ENCODE peak calls at places on chromosomes 6 and 20, in six cellular contexts. X is B cell; C is CD4-positive, CD25-positive, alpha-beta regulatory T cell; G is stimulated activated naive CD8-positive, alpha-beta T cell treated with anti-CD3 and anti-CD28 coated beads, Interleukin-15, Interleukin-2, amounts not matched to agents 100 U/mL and 50 U/mL, for 24 hours; D is fibroblast of the aortic adventitia; M is HTR-8/SVneo. B is an unnamed sample.
A peak's percentile ranks its signal among the peaks of the same experiment; 100 is the strongest.

GRCh38 chr6:101614774-101615173 is 221.3 kb downstream of the GRIK2 start:
- DNase-seq in D (peak; percentile 44), M (no peak), C (no peak), G (no peak), X (no peak), B (no peak)

GRCh38 chr20:1811621-1812498 is 83.3 kb upstream of the SIRPA start:
- DNase-seq in M (no peak), C (no peak), X (no peak), D (no peak), G (no peak), B (no peak)

GRCh38 chr6:32609731-32610640 is 20.3 kb upstream of the HLA-DRB1 start:
- DNase-seq in X (peak; percentile 43), D (peak; percentile 95), M (peak; percentile 93), C (peak; percentile 70), G (peak; percentile 43), B (no peak)

GRCh38 chr6:135605278-135605790 is 107.8 kb upstream of the AHI1 start:
- DNase-seq in G (no peak), M (no peak), D (no peak), X (no peak), C (no peak), B (no peak)

GRCh38 chr20:48691523-48691922 is 136.3 kb downstream of the PREX1 start:
- DNase-seq in C (no peak), M (no peak), D (no peak), X (no peak), G (no peak), B (no peak)

GRCh38 chr6:12001706-12002070 is 10.4 kb upstream of the HIVEP1 start:
- DNase-seq in C (no peak), D (no peak), M (no peak), G (no peak), X (no peak), B (no peak)

GRCh38 chr6:46016063-46016608 is 476 bp upstream of the CLIC5 start:
- DNase-seq in G (no peak), C (no peak), X (peak; percentile 48), D (no peak), M (no peak), B (no peak)

GRCh38 chr6:130162421-130162820 is 60.3 kb downstream of the SAMD3 start:
- DNase-seq in X (no peak), M (no peak), D (no peak), G (no peak), C (no peak), B (no peak)

GRCh38 chr20:64230461-64231145 is 24.9 kb upstream of the PCMTD2 start:
- DNase-seq in M (no peak), C (no peak), D (no peak), X (no peak), G (no peak), B (no peak)

GRCh38 chr6:32439708-32440214 is at the start of gene HLA-DRA:
- DNase-seq in G (no peak), X (peak; percentile 60), D (peak; percentile 57), C (peak; percentile 43), M (peak; percentile 20), B (no peak)

GRCh38 chr20:51352790-51353189 is 189.7 kb downstream of the NFATC2 start:
- DNase-seq in X (no peak), G (no peak), D (no peak), C (no peak), M (no peak), B (no peak)

GRCh38 chr6:131572686-131573415 is at the start of gene ARG1:
- DNase-seq in X (no peak), D (no peak), M (no peak), C (no peak), G (no peak), B (no peak)

GRCh38 chr20:41560971-41561370 is 57.2 kb downstream of the CHD6 start:
- DNase-seq in C (no peak), M (no peak), X (no peak), G (no peak), D (no peak), B (no peak)

GRCh38 chr6:113340371-113340770 is 516.8 kb upstream of the MARCKS start:
- DNase-seq in X (no peak), M (no peak), D (no peak), C (no peak), G (no peak), B (no peak)

B was measured in sigmoid colon.